ENCODE peak calls at places on chromosomes 1 and 21, in five cellular contexts. D, W, R, B and H are unnamed samples.

GRCh38 chr1:228842094-228842775 is 107.0 kb downstream of the RHOU start:
- DNase-seq in W (peak; percentile 88), D (no peak), B (no peak), R (peak; percentile 88), H (no peak)

GRCh38 chr1:117244971-117245370 is 34.2 kb upstream of the VTCN1 start:
- DNase-seq in D (no peak), R (no peak), B (no peak), W (no peak), H (no peak)

GRCh38 chr1:235504122-235504493 is at the start of gene B3GALNT2:
- DNase-seq in B (no peak), R (no peak), D (no peak), W (no peak), H (no peak)

GRCh38 chr21:27812279-27812678 is 845.4 kb upstream of the ADAMTS5 start:
- DNase-seq in R (no peak), B (no peak), W (no peak), D (no peak), H (no peak)

GRCh38 chr1:68010094-68010493 is 40.3 kb downstream of the DIRAS3 start:
- DNase-seq in D (no peak), R (no peak), B (no peak), W (no peak), H (no peak)

GRCh38 chr1:165828103-165828558 is 717 bp downstream of the UCK2 start:
- DNase-seq in B (no peak), R (no peak), W (peak; percentile 49), D (peak; percentile 91), H (peak; percentile 29)

GRCh38 chr21:45033791-45034555 is 40.4 kb upstream of the ADARB1 start:
- DNase-seq in B (no peak), D (no peak), R (no peak), W (no peak), H (no peak)

GRCh38 chr1:183838221-183838620 is 33.3 kb downstream of the RGL1 start:
- DNase-seq in B (no peak), W (no peak), R (no peak), D (no peak), H (no peak)

GRCh38 chr1:87404306-87404705 is 75.6 kb downstream of the LMO4 start:
- DNase-seq in B (no peak), R (no peak), W (no peak), D (no peak), H (no peak)

GRCh38 chr1:52602328-52603300 is at the start of gene GPX7:
- DNase-seq in B (no peak), W (peak; percentile 61), D (peak; percentile 91), R (no peak), H (peak; percentile 35)

GRCh38 chr1:58895559-58896135 is 111.8 kb upstream of the JUN start:
- DNase-seq in R (no peak), D (peak; percentile 82), B (no peak), W (no peak), H (no peak)

GRCh38 chr1:159076753-159077656 is at the start of gene AIM2:
- DNase-seq in B (no peak), D (peak; percentile 85), R (no peak), W (no peak), H (no peak)

GRCh38 chr1:71850936-71851335 is 431.4 kb downstream of the NEGR1 start:
- DNase-seq in W (peak; percentile 15), D (no peak), B (no peak), R (no peak), H (peak; percentile 24)

DNA sequence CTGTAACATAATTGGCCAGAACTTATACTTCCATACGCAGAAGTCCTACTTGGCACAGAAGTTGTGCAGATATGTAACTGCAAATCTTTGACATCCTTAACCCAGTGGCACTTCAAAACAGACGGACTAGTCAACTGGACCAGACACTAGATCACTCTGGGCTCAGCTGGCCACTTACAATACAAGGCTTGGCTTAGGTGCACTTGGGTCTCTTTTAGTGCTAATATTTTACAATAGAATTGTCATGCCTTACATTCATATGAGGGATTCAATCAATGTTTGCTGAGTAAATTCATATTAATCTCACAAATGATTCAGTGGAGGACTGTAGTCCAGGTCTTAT is 20.1 kb downstream of the XKR8 start:
- DNase-seq in D (no peak), B (no peak), W (no peak), R (no peak), H (no peak)
- TF ChIP-seq CTCF in D (peak; percentile 61), B (no peak), W (no peak), R (no peak), H (peak; percentile 6)

DNA sequence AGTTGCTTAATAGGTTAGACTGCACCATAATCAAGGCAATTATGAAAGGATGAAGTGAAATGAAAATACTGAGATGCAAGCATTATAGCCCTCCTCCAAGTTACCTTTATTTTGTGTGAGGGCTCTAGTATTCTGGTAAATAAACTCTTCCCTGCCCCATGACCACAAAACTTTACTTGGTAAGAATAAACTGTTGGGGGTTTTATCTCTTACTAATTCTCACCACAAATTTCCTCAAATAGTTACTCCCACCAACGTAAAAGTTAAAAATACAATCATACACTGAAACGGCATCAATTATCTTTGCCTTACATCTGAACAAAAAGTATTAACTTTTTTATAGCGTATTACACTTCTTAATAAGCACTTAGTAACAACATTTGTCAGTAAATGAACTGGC is 29.5 kb downstream of the C21orf91 start:
- DNase-seq in W (no peak), B (no peak), R (no peak), D (no peak), H (no peak)
- TF ChIP-seq POLR2A in W (no peak), B (no peak), R (no peak), D (no peak), H (no peak)

GRCh38 chr1:93977546-93977945 is 68.3 kb upstream of the GCLM start:
- DNase-seq in W (no peak), B (no peak), R (no peak), D (no peak), H (no peak)

GRCh38 chr1:93979040-93979717 is 69.9 kb upstream of the GCLM start:
- DNase-seq in R (no peak), B (no peak), D (no peak), W (no peak), H (no peak)

GRCh38 chr1:93979718-93980319 is 70.6 kb upstream of the GCLM start:
- DNase-seq in B (no peak), D (no peak), R (no peak), W (peak; percentile 78), H (peak; percentile 62)

GRCh38 chr1:93980881-93981280 is 71.7 kb upstream of the GCLM start:
- DNase-seq in R (no peak), B (no peak), D (no peak), W (no peak), H (no peak)

DNA sequence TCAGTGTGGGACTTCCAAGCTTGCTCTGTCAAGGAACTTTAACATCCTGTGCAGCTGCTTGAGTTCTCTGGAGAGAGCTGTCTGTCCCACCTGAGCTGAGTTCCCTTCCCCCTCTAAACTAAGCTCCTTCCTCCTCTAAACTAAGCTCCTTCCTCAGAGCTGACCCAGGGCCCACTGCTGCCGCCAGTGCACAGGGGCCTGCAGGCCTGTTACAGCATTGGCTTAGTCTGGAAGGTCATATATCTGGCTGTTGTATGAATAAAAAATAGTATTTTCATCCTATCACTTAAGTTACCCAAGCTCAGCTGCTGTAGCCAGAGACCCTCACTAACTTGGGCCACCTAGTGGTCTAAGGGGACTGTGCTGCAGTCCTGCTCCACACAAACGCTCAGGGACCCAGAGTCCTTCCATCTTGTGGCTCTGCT is 71.1 kb upstream of the GCLM start:
- DNase-seq in D (no peak), W (no peak), R (no peak), B (no peak), H (no peak)
- TF ChIP-seq CTCF in D (peak; percentile 28), W (no peak), R (no peak), B (no peak), H (no peak)

GRCh38 chr1:151054971-151055547 is 4.4 kb downstream of the CDC42SE1 start:
- DNase-seq in B (no peak), R (no peak), D (no peak), W (no peak), H (no peak)

GRCh38 chr1:151055581-151055980 is 3.8 kb downstream of the CDC42SE1 start:
- DNase-seq in W (no peak), B (no peak), R (no peak), D (no peak), H (no peak)

GRCh38 chr1:151056149-151056548 is 3.3 kb downstream of the CDC42SE1 start:
- DNase-seq in D (no peak), R (no peak), W (no peak), B (no peak), H (no peak)

GRCh38 chr1:151058682-151059341 is 610 bp downstream of the CDC42SE1 start:
- DNase-seq in R (no peak), D (peak; percentile 81), B (no peak), W (peak; percentile 84), H (no peak)

GRCh38 chr1:151056574-151056973 is 2.8 kb downstream of the CDC42SE1 start:
- DNase-seq in D (no peak), W (no peak), R (no peak), B (no peak), H (no peak)
- TF ChIP-seq POLR2A in D (no peak), W (no peak), R (no peak), B (no peak), H (no peak)

GRCh38 chr1:7510389-7510931 is 260.6 kb upstream of the VAMP3 start:
- DNase-seq in W (no peak), D (no peak), B (no peak), R (no peak), H (no peak)

GRCh38 chr1:7509593-7509992 is 261.5 kb upstream of the VAMP3 start:
- DNase-seq in R (no peak), B (no peak), W (no peak), D (no peak), H (no peak)

GRCh38 chr1:7507620-7508019 is 263.5 kb upstream of the VAMP3 start:
- DNase-seq in W (no peak), R (no peak), D (no peak), B (no peak), H (no peak)

GRCh38 chr1:7508052-7508745 is 262.9 kb upstream of the VAMP3 start:
- DNase-seq in D (no peak), R (no peak), B (no peak), W (no peak), H (no peak)

DNA sequence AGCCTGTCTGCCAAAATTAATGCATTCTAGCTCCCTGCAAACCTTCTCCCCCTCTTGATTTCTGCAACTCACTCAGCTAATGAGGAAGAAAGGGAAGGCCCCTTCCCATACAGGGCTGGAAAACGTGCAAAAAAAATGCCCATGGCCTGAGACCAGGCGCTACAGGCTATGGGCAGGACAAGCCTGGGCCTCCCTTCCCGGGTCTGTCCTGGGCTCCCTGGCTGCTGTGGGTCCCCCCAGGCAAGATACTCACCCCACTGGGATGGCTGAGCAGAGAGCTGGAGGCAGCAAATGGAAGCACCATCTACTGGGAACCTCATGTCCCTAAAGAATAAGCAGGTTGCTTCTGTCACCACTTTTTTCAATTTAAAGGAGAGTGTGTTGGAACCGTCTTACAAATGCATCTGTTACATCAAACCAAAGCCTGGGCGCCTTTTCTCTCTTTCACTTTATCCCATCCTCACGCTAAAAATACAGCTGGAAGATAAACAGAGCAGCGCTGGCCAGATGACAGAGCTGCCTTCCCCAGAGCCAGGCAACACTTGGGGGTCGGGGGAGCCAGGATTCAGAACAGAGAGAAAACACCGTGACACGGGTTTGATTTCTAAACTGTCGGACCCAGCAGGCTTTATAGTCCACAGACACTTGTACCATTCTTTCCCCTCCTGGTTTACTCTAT is 262.1 kb upstream of the VAMP3 start:
- DNase-seq in R (no peak), W (no peak), B (no peak), D (no peak), H (no peak)
- TF ChIP-seq CTCF in R (no peak), W (no peak), B (no peak), D (no peak), H (no peak)

GRCh38 chr21:31343680-31344480 is at the start of gene TIAM1:
- DNase-seq in D (no peak), B (no peak), R (peak; percentile 93), W (peak; percentile 16), H (peak; percentile 15)
- TF ChIP-seq POLR2A in D (no peak), B (peak; percentile 75), R (no peak), W (no peak), H (no peak)